ENCODE peak calls at places on chromosomes 16 and 17, in five cellular contexts. T is COR-L47, D is GM10248, R is Daoy, L is activated gamma-delta T cell treated with Interleukin-2 at 50 U/mL for 16 hours. N is an unnamed sample.

GRCh38 chr17:29579866-29580771 is 9.3 kb downstream of the GIT1 start:
- DNase-seq in L (peak), D (peak), T (peak), R (peak), N (peak)

GRCh38 chr16:50692999-50693781 is at the start of gene NOD2:
- DNase-seq in L (no peak), D (peak), R (peak), T (no peak), N (no peak)

GRCh38 chr17:21129023-21129681 is 2.4 kb downstream of the DHRS7B start:
- DNase-seq in D (no peak), L (no peak), R (peak), T (peak), N (peak)

GRCh38 chr17:65592131-65592965 is 30.9 kb upstream of the AXIN2 start:
- DNase-seq in D (no peak), R (no peak), T (no peak), L (no peak), N (no peak)

GRCh38 chr16:21302454-21302853 is 24.4 kb upstream of the CRYM start:
- DNase-seq in T (no peak), D (no peak), L (no peak), R (no peak), N (no peak)

GRCh38 chr17:7932483-7932891 is 481 bp downstream of the CNTROB start:
- DNase-seq in L (no peak), D (peak), T (no peak), R (peak), N (peak)

GRCh38 chr17:76240461-76241204 is at the start of gene RNF157:
- DNase-seq in T (peak), R (peak), D (peak), L (peak), N (no peak)

GRCh38 chr17:43552229-43552837 is 6.2 kb upstream of the ETV4 start:
- DNase-seq in T (no peak), L (no peak), D (no peak), R (no peak), N (no peak)

GRCh38 chr17:76200354-76200753 is 39.9 kb downstream of the RNF157 start:
- DNase-seq in T (no peak), D (no peak), L (no peak), R (no peak), N (no peak)

GRCh38 chr16:4693956-4694663 is 748 bp downstream of the NUDT16L1 start:
- DNase-seq in D (peak), R (peak), T (no peak), L (peak), N (no peak)

GRCh38 chr16:12162151-12162559 is 185.6 kb downstream of the SNX29 start:
- DNase-seq in D (no peak), L (no peak), T (no peak), R (no peak), N (no peak)

GRCh38 chr16:65070831-65071230 is 51.0 kb downstream of the CDH11 start:
- DNase-seq in T (no peak), R (peak), D (no peak), L (no peak), N (no peak)

GRCh38 chr17:44083250-44083849 is 12.8 kb downstream of the G6PC3 start:
- DNase-seq in T (no peak), D (no peak), R (peak), L (no peak), N (no peak)

GRCh38 chr17:79792984-79793923 is 3.6 kb downstream of the CBX8 start:
- DNase-seq in L (no peak), D (no peak), R (no peak), T (no peak), N (no peak)

GRCh38 chr16:4200781-4201137 is 41.1 kb downstream of the SRL start:
- DNase-seq in D (no peak), R (no peak), T (no peak), L (no peak), N (no peak)

GRCh38 chr16:22673463-22673862 is 140.5 kb upstream of the HS3ST2 start:
- DNase-seq in R (no peak), L (no peak), T (no peak), D (no peak), N (no peak)

GRCh38 chr16:78705694-78706093 is 606.2 kb downstream of the WWOX start:
- DNase-seq in R (peak), D (peak), L (no peak), T (no peak), N (peak)

GRCh38 chr16:57107324-57107922 is 15.0 kb downstream of the CPNE2 start:
- DNase-seq in T (no peak), D (no peak), L (no peak), R (no peak), N (no peak)

GRCh38 chr16:73083271-73083670 is 35.3 kb upstream of the ZFHX3 start:
- DNase-seq in L (no peak), D (no peak), R (no peak), T (no peak), N (no peak)

GRCh38 chr16:88799569-88800276 is 3.9 kb upstream of the CDT1 start:
- DNase-seq in L (no peak), D (no peak), T (no peak), R (no peak), N (no peak)

GRCh38 chr17:63399856-63400255 is 46.2 kb downstream of the CYB561 start:
- DNase-seq in D (no peak), R (no peak), L (no peak), T (no peak), N (no peak)

GRCh38 chr17:44628234-44629188 is 27.8 kb upstream of the MEIOC start:
- DNase-seq in D (peak), T (no peak), R (peak), L (no peak), N (no peak)

GRCh38 chr17:38879878-38880727 is 10.2 kb downstream of the LASP1 start:
- DNase-seq in T (no peak), L (no peak), D (no peak), R (peak), N (no peak)

GRCh38 chr17:75707096-75707720 is 14.1 kb upstream of the ITGB4 start:
- DNase-seq in L (no peak), T (no peak), D (no peak), R (peak), N (no peak)

GRCh38 chr16:84922351-84923135 is 88.8 kb downstream of the ZDHHC7 start:
- DNase-seq in L (no peak), T (peak), D (no peak), R (no peak), N (peak)

GRCh38 chr17:44555056-44555455 is 2.2 kb upstream of the FZD2 start:
- DNase-seq in T (no peak), D (no peak), R (no peak), L (no peak), N (no peak)

GRCh38 chr17:57523926-57524634 is 221.0 kb downstream of the CCDC182 start:
- DNase-seq in T (peak), D (no peak), L (no peak), R (no peak), N (peak)

GRCh38 chr17:17990282-17990681 is 17.6 kb downstream of the DRC3 start:
- DNase-seq in L (no peak), T (no peak), R (peak), D (no peak), N (no peak)

GRCh38 chr17:412211-413015 is 59.8 kb upstream of the RPH3AL start:
- DNase-seq in T (no peak), R (peak), L (peak), D (peak), N (peak)

GRCh38 chr16:57003439-57004386 is 14.4 kb downstream of the NLRC5 start:
- DNase-seq in L (no peak), T (no peak), D (no peak), R (no peak), N (no peak)

GRCh38 chr16:85564277-85565051 is 48.7 kb upstream of the GSE1 start:
- DNase-seq in T (no peak), D (no peak), L (no peak), R (peak), N (no peak)

GRCh38 chr16:50626868-50627267 is 54.2 kb downstream of the SNX20 start:
- DNase-seq in D (no peak), T (no peak), R (no peak), L (no peak), N (no peak)